ENCODE peak calls at places on chromosomes 16 and 17, in ten cellular contexts. H is upper lobe of right lung, O is cardiac muscle cell, B is GM23338, Q is tibial nerve, J is thoracic aorta, Y is stomach, W is sigmoid colon, V is right atrium auricular region, D is MM.1S. L is an unnamed sample.

GRCh38 chr16:52690468-52690867 is 143.5 kb upstream of the TOX3 start:
- DNase-seq in V (no peak), H (no peak), B (no peak), D (no peak), J (no peak), Q (no peak), W (no peak), Y (no peak), O (no peak), L (no peak)

GRCh38 chr17:47812146-47812920 is 9.3 kb downstream of the OSBPL7 start:
- DNase-seq in Y (no peak), B (no peak), H (peak; percentile 51), J (no peak), D (no peak), V (no peak), O (no peak), Q (no peak), W (peak; percentile 55), L (no peak)

GRCh38 chr17:27667656-27668487 is 36.9 kb downstream of the LGALS9 start:
- DNase-seq in D (no peak), J (no peak), W (no peak), B (no peak), H (peak; percentile 51), V (no peak), Y (no peak), Q (no peak), O (no peak), L (peak; percentile 63)

GRCh38 chr17:6187836-6188235 is 117.7 kb downstream of the WSCD1 start:
- DNase-seq in J (no peak), D (no peak), Y (no peak), H (no peak), O (no peak), W (no peak), B (no peak), Q (no peak), V (no peak), L (no peak)

GRCh38 chr17:16477255-16477654 is 14.7 kb downstream of the LRRC75A start:
- DNase-seq in H (no peak), Q (peak; percentile 48), V (peak; percentile 67), D (no peak), O (peak; percentile 92), W (peak; percentile 87), J (no peak), Y (no peak), B (no peak), L (no peak)

GRCh38 chr17:42475853-42476252 is 17.2 kb downstream of the ATP6V0A1 start:
- DNase-seq in Y (no peak), B (no peak), H (no peak), W (no peak), O (no peak), Q (peak; percentile 25), V (no peak), J (no peak), D (no peak), L (no peak)

GRCh38 chr16:64153718-64154117 is 968.1 kb downstream of the CDH11 start:
- DNase-seq in B (no peak), D (no peak), Y (no peak), Q (no peak), H (no peak), V (no peak), W (no peak), J (no peak), O (no peak), L (no peak)

GRCh38 chr17:47735536-47736011 is 2.5 kb downstream of the TBX21 start:
- DNase-seq in D (no peak), Q (no peak), W (peak; percentile 56), V (no peak), J (no peak), Y (no peak), B (no peak), H (peak; percentile 31), O (no peak), L (no peak)

GRCh38 chr16:27634781-27635180 is 84.8 kb downstream of the KATNIP start:
- DNase-seq in V (no peak), O (peak; percentile 23), H (no peak), J (no peak), Q (no peak), B (no peak), Y (no peak), W (no peak), D (no peak), L (no peak)

GRCh38 chr17:79645777-79646088 is 34.9 kb upstream of the RBFOX3 start:
- DNase-seq in W (no peak), O (no peak), B (no peak), Y (peak; percentile 4), H (peak; percentile 12), D (no peak), Q (no peak), J (no peak), V (peak; percentile 11), L (no peak)

GRCh38 chr16:83977056-83977815 is 9.2 kb downstream of the NECAB2 start:
- DNase-seq in Q (no peak), B (no peak), H (no peak), J (no peak), W (no peak), Y (no peak), V (no peak), D (no peak), O (no peak), L (no peak)

GRCh38 chr17:32452281-32452680 is 8.0 kb downstream of the PSMD11 start:
- DNase-seq in D (no peak), V (no peak), B (no peak), W (no peak), Y (no peak), Q (no peak), H (no peak), J (no peak), O (no peak), L (no peak)

GRCh38 chr16:26987631-26988030 is 79.1 kb upstream of the C16orf82 start:
- DNase-seq in V (no peak), W (no peak), J (no peak), B (no peak), O (peak; percentile 52), H (no peak), D (no peak), Y (no peak), Q (no peak), L (peak; percentile 22)

GRCh38 chr17:7856840-7857723 is at the start of gene NAA38:
- DNase-seq in W (peak; percentile 99), Q (peak; percentile 95), D (peak; percentile 99), H (peak; percentile 98), O (peak; percentile 99), Y (peak; percentile 96), B (peak; percentile 100), J (peak; percentile 95), V (peak; percentile 98), L (peak; percentile 99)
- TF ChIP-seq CTCF in W (peak; percentile 30), Q (peak; percentile 76), D (peak; percentile 49), H (peak; percentile 43), O (peak; percentile 37), Y (peak; percentile 9), B (no peak), J (peak; percentile 27), V (no peak), L (no peak)

GRCh38 chr16:11667221-11667823 is 933 bp upstream of the SNN start:
- DNase-seq in H (no peak), Y (no peak), J (no peak), Q (no peak), O (no peak), V (no peak), B (peak; percentile 48), D (no peak), W (no peak), L (no peak)
- H3K4me3 ChIP-seq in H (peak overlapping the region; percentile 57), Y (no peak overlapping the region), J (peak overlapping the region; percentile 78), Q (no peak overlapping the region), O (no peak overlapping the region), V (peak overlapping the region; percentile 54), B (peak overlapping the region; percentile 50), D (no peak overlapping the region), W (no peak overlapping the region), L (peak overlapping the region; percentile 91)

GRCh38 chr17:29677139-29677834 is 54.6 kb upstream of the CORO6 start:
- DNase-seq in V (peak; percentile 74), B (no peak), W (peak; percentile 83), Q (peak; percentile 82), D (no peak), Y (no peak), O (peak; percentile 88), H (no peak), J (no peak), L (peak; percentile 84)
- H3K27ac ChIP-seq in V (peak overlapping the region; percentile 65), B (no peak overlapping the region), W (peak overlapping the region; percentile 53), Q (peak overlapping the region; percentile 54), D (no peak overlapping the region), Y (peak overlapping the region; percentile 46), O (peak overlapping the region; percentile 58), H (peak overlapping the region; percentile 31), J (peak overlapping the region; percentile 50), L (peak overlapping the region; percentile 25)

DNA sequence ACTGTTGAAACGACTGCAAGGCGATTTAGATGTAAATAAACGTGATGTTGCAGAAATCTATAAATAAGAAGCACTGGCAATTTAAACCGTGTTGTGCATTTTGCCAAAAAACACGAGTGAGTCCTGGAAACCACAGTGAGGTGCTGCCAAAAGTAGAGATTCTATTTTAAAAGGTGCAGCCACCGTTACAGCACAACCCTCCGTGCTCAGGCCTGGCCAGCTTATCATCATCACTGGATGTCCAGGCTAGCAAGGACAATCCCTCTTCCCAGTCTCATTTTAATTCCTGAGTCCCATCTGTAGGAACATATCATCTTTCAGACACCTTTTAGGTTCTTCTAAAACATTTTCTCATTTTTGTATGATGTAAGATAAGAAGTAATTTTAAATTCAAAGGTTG is 32.3 kb downstream of the PRKAR1A start:
- DNase-seq in O (no peak), D (no peak), V (no peak), B (no peak), J (no peak), Q (no peak), W (no peak), Y (no peak), H (no peak), L (no peak)
- TF ChIP-seq CTCF in O (no peak), D (no peak), V (no peak), B (no peak), J (no peak), Q (no peak), W (no peak), Y (no peak), H (no peak), L (no peak)

L was measured in coronary artery.